ENCODE peak calls at places on chromosomes 3 and 15, in eight cellular contexts. One of them, this sample, is unnamed.
A peak's percentile ranks its signal among the peaks of the same experiment; 100 is the strongest.

GRCh38 chr3:170867143-170867542 is 2.9 kb downstream of the RPL22L1 start:
- DNase-seq in CD8-positive, alpha-beta memory T cell: no peak
- DNase-seq in AG04450: no peak
- DNase-seq in CD8-positive, alpha-beta T cell: no peak
- DNase-seq in fibroblast of lung: no peak
- DNase-seq in IMR-90: peak; percentile 39
- DNase-seq in uterus: no peak
- DNase-seq in sigmoid colon: no peak
- DNase-seq in this sample: peak; percentile 36

GRCh38 chr3:79187441-79187840 is 580.4 kb downstream of the ROBO1 start:
- DNase-seq in CD8-positive, alpha-beta memory T cell: no peak
- DNase-seq in AG04450: no peak
- DNase-seq in CD8-positive, alpha-beta T cell: no peak
- DNase-seq in fibroblast of lung: no peak
- DNase-seq in IMR-90: no peak
- DNase-seq in uterus: no peak
- DNase-seq in sigmoid colon: no peak
- DNase-seq in this sample: no peak

GRCh38 chr15:59434481-59434880 is 3.5 kb upstream of the FAM81A start:
- DNase-seq in CD8-positive, alpha-beta memory T cell: no peak
- DNase-seq in AG04450: no peak
- DNase-seq in CD8-positive, alpha-beta T cell: no peak
- DNase-seq in fibroblast of lung: no peak
- DNase-seq in IMR-90: no peak
- DNase-seq in uterus: no peak
- DNase-seq in sigmoid colon: no peak
- DNase-seq in this sample: peak; percentile 67

GRCh38 chr15:66595332-66595731 is 29.5 kb upstream of the LCTL start:
- DNase-seq in CD8-positive, alpha-beta memory T cell: no peak
- DNase-seq in AG04450: no peak
- DNase-seq in CD8-positive, alpha-beta T cell: no peak
- DNase-seq in fibroblast of lung: no peak
- DNase-seq in IMR-90: no peak
- DNase-seq in uterus: no peak
- DNase-seq in sigmoid colon: no peak
- DNase-seq in this sample: peak; percentile 53

GRCh38 chr3:172084871-172085556 is 45.6 kb downstream of the FNDC3B start:
- DNase-seq in CD8-positive, alpha-beta memory T cell: no peak
- DNase-seq in AG04450: no peak
- DNase-seq in CD8-positive, alpha-beta T cell: no peak
- DNase-seq in fibroblast of lung: no peak
- DNase-seq in IMR-90: peak; percentile 40
- DNase-seq in uterus: no peak
- DNase-seq in sigmoid colon: no peak
- DNase-seq in this sample: no peak

GRCh38 chr3:53624467-53624866 is 130.1 kb downstream of the CACNA1D start:
- DNase-seq in CD8-positive, alpha-beta memory T cell: no peak
- DNase-seq in AG04450: no peak
- DNase-seq in CD8-positive, alpha-beta T cell: no peak
- DNase-seq in fibroblast of lung: no peak
- DNase-seq in IMR-90: no peak
- DNase-seq in uterus: no peak
- DNase-seq in sigmoid colon: no peak
- DNase-seq in this sample: no peak

GRCh38 chr15:52515343-52515742 is 13.3 kb downstream of the MYO5A start:
- DNase-seq in CD8-positive, alpha-beta memory T cell: no peak
- DNase-seq in AG04450: no peak
- DNase-seq in CD8-positive, alpha-beta T cell: no peak
- DNase-seq in fibroblast of lung: no peak
- DNase-seq in IMR-90: no peak
- DNase-seq in uterus: no peak
- DNase-seq in sigmoid colon: no peak
- DNase-seq in this sample: peak; percentile 36

GRCh38 chr15:60605879-60606304 is 127.0 kb upstream of the ICE2 start:
- DNase-seq in CD8-positive, alpha-beta memory T cell: no peak
- DNase-seq in AG04450: peak; percentile 27
- DNase-seq in CD8-positive, alpha-beta T cell: no peak
- DNase-seq in fibroblast of lung: peak; percentile 76
- DNase-seq in IMR-90: peak; percentile 81
- DNase-seq in uterus: no peak
- DNase-seq in sigmoid colon: no peak
- DNase-seq in this sample: peak; percentile 89

GRCh38 chr3:15011174-15011573 is 53.9 kb downstream of the MRPS25 start:
- DNase-seq in CD8-positive, alpha-beta memory T cell: no peak
- DNase-seq in AG04450: no peak
- DNase-seq in CD8-positive, alpha-beta T cell: no peak
- DNase-seq in fibroblast of lung: no peak
- DNase-seq in IMR-90: no peak
- DNase-seq in uterus: no peak
- DNase-seq in sigmoid colon: no peak
- DNase-seq in this sample: no peak

GRCh38 chr15:92714071-92714456 is 58.5 kb upstream of the FAM174B start:
- DNase-seq in CD8-positive, alpha-beta memory T cell: no peak
- DNase-seq in AG04450: no peak
- DNase-seq in CD8-positive, alpha-beta T cell: no peak
- DNase-seq in fibroblast of lung: peak; percentile 46
- DNase-seq in IMR-90: peak; percentile 25
- DNase-seq in uterus: peak; percentile 43
- DNase-seq in sigmoid colon: no peak
- DNase-seq in this sample: peak; percentile 93

GRCh38 chr3:6074952-6075351 is 786.0 kb upstream of the GRM7 start:
- DNase-seq in CD8-positive, alpha-beta memory T cell: no peak
- DNase-seq in AG04450: no peak
- DNase-seq in CD8-positive, alpha-beta T cell: no peak
- DNase-seq in fibroblast of lung: no peak
- DNase-seq in IMR-90: no peak
- DNase-seq in uterus: no peak
- DNase-seq in sigmoid colon: no peak
- DNase-seq in this sample: no peak

GRCh38 chr3:149603126-149604074 is 54.4 kb downstream of the WWTR1 start:
- DNase-seq in CD8-positive, alpha-beta memory T cell: no peak
- DNase-seq in AG04450: no peak
- DNase-seq in CD8-positive, alpha-beta T cell: no peak
- DNase-seq in fibroblast of lung: peak; percentile 76
- DNase-seq in IMR-90: peak; percentile 82
- DNase-seq in uterus: no peak
- DNase-seq in sigmoid colon: no peak
- DNase-seq in this sample: no peak

GRCh38 chr15:63986751-63987341 is 59.4 kb downstream of the DAPK2 start:
- DNase-seq in CD8-positive, alpha-beta memory T cell: no peak
- DNase-seq in AG04450: no peak
- DNase-seq in CD8-positive, alpha-beta T cell: no peak
- DNase-seq in fibroblast of lung: no peak
- DNase-seq in IMR-90: no peak
- DNase-seq in uterus: no peak
- DNase-seq in sigmoid colon: no peak
- DNase-seq in this sample: no peak

GRCh38 chr3:196174652-196175051 is 36.5 kb downstream of the ZDHHC19 start:
- DNase-seq in CD8-positive, alpha-beta memory T cell: no peak
- DNase-seq in AG04450: no peak
- DNase-seq in CD8-positive, alpha-beta T cell: no peak
- DNase-seq in fibroblast of lung: no peak
- DNase-seq in IMR-90: no peak
- DNase-seq in uterus: no peak
- DNase-seq in sigmoid colon: no peak
- DNase-seq in this sample: peak; percentile 38

GRCh38 chr15:70530503-70530902 is 232.9 kb downstream of the UACA start:
- DNase-seq in CD8-positive, alpha-beta memory T cell: no peak
- DNase-seq in AG04450: no peak
- DNase-seq in CD8-positive, alpha-beta T cell: no peak
- DNase-seq in fibroblast of lung: no peak
- DNase-seq in IMR-90: no peak
- DNase-seq in uterus: no peak
- DNase-seq in sigmoid colon: no peak
- DNase-seq in this sample: no peak

GRCh38 chr3:19559724-19560442 is 374.1 kb downstream of the EFHB start:
- DNase-seq in CD8-positive, alpha-beta memory T cell: no peak
- DNase-seq in AG04450: no peak
- DNase-seq in CD8-positive, alpha-beta T cell: no peak
- DNase-seq in fibroblast of lung: no peak
- DNase-seq in IMR-90: no peak
- DNase-seq in uterus: no peak
- DNase-seq in sigmoid colon: no peak
- DNase-seq in this sample: no peak

GRCh38 chr3:149449799-149450198 is 24.7 kb upstream of the TM4SF4 start:
- DNase-seq in CD8-positive, alpha-beta memory T cell: no peak
- DNase-seq in AG04450: no peak
- DNase-seq in CD8-positive, alpha-beta T cell: no peak
- DNase-seq in fibroblast of lung: no peak
- DNase-seq in IMR-90: peak; percentile 30
- DNase-seq in uterus: no peak
- DNase-seq in sigmoid colon: no peak
- DNase-seq in this sample: peak; percentile 60

GRCh38 chr3:141663993-141664392 is 74.1 kb upstream of the RNF7 start:
- DNase-seq in CD8-positive, alpha-beta memory T cell: no peak
- DNase-seq in AG04450: no peak
- DNase-seq in CD8-positive, alpha-beta T cell: no peak
- DNase-seq in fibroblast of lung: peak; percentile 80
- DNase-seq in IMR-90: peak; percentile 48
- DNase-seq in uterus: no peak
- DNase-seq in sigmoid colon: no peak
- DNase-seq in this sample: no peak

GRCh38 chr3:14780927-14781507 is 37.7 kb upstream of the FGD5 start:
- DNase-seq in CD8-positive, alpha-beta memory T cell: no peak
- DNase-seq in AG04450: peak; percentile 3
- DNase-seq in CD8-positive, alpha-beta T cell: no peak
- DNase-seq in fibroblast of lung: peak; percentile 64
- DNase-seq in IMR-90: peak; percentile 30
- DNase-seq in uterus: no peak
- DNase-seq in sigmoid colon: peak; percentile 72
- DNase-seq in this sample: peak; percentile 58

GRCh38 chr15:94236638-94237037 is 5.3 kb downstream of the MCTP2 start:
- DNase-seq in CD8-positive, alpha-beta memory T cell: no peak
- DNase-seq in AG04450: no peak
- DNase-seq in CD8-positive, alpha-beta T cell: no peak
- DNase-seq in fibroblast of lung: no peak
- DNase-seq in IMR-90: no peak
- DNase-seq in uterus: no peak
- DNase-seq in sigmoid colon: no peak
- DNase-seq in this sample: no peak

GRCh38 chr3:49119036-49119435 is 1.6 kb downstream of the USP19 start:
- DNase-seq in CD8-positive, alpha-beta memory T cell: no peak
- DNase-seq in AG04450: no peak
- DNase-seq in CD8-positive, alpha-beta T cell: no peak
- DNase-seq in fibroblast of lung: peak; percentile 27
- DNase-seq in IMR-90: no peak
- DNase-seq in uterus: no peak
- DNase-seq in sigmoid colon: no peak
- DNase-seq in this sample: peak; percentile 89

GRCh38 chr3:64355473-64355872 is 130.2 kb upstream of the PRICKLE2 start:
- DNase-seq in CD8-positive, alpha-beta memory T cell: no peak
- DNase-seq in AG04450: no peak
- DNase-seq in CD8-positive, alpha-beta T cell: no peak
- DNase-seq in fibroblast of lung: peak; percentile 46
- DNase-seq in IMR-90: peak; percentile 67
- DNase-seq in uterus: no peak
- DNase-seq in sigmoid colon: no peak
- DNase-seq in this sample: no peak
- H3K27ac ChIP-seq in CD8-positive, alpha-beta memory T cell: no peak overlapping the region
- H3K27ac ChIP-seq in AG04450: peak overlapping the region; percentile 25
- H3K27ac ChIP-seq in CD8-positive, alpha-beta T cell: no peak overlapping the region
- H3K27ac ChIP-seq in fibroblast of lung: peak overlapping the region; percentile 59
- H3K27ac ChIP-seq in IMR-90: peak overlapping the region; percentile 53
- H3K27ac ChIP-seq in uterus: peak overlapping the region; percentile 65
- H3K27ac ChIP-seq in sigmoid colon: peak overlapping the region; percentile 89
- H3K27ac ChIP-seq in this sample: no peak overlapping the region

DNA sequence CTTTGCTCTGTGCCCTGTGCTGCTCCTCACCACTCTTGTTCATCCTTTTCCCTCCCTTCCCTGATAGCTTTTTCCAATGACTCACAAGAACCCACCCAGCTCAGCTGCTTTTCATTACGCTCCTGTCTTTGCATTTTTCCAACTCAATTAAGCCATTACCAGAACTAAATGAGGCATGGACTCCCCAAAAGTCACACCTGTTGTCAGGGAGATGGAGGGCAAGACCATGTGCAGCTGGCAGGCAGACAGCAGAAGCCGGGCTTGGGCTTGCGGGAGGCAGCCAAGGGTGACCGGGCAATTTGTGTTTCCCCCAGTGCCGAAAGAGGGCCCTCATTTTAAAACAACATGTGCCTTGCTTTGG is 64.3 kb downstream of the CASR start:
- DNase-seq in CD8-positive, alpha-beta memory T cell: no peak
- DNase-seq in AG04450: no peak
- DNase-seq in CD8-positive, alpha-beta T cell: no peak
- DNase-seq in fibroblast of lung: no peak
- DNase-seq in IMR-90: peak; percentile 13
- DNase-seq in uterus: no peak
- DNase-seq in sigmoid colon: no peak
- DNase-seq in this sample: no peak
- H3K4me3 ChIP-seq in CD8-positive, alpha-beta memory T cell: no peak overlapping the region
- H3K4me3 ChIP-seq in AG04450: no peak overlapping the region
- H3K4me3 ChIP-seq in CD8-positive, alpha-beta T cell: no peak overlapping the region
- H3K4me3 ChIP-seq in fibroblast of lung: no peak overlapping the region
- H3K4me3 ChIP-seq in IMR-90: no peak overlapping the region
- H3K4me3 ChIP-seq in uterus: no peak overlapping the region
- H3K4me3 ChIP-seq in sigmoid colon: no peak overlapping the region
- H3K4me3 ChIP-seq in this sample: no peak overlapping the region

GRCh38 chr3:98972155-98972554 is 70.7 kb upstream of the DCBLD2 start:
- DNase-seq in CD8-positive, alpha-beta memory T cell: no peak
- DNase-seq in AG04450: peak; percentile 86
- DNase-seq in CD8-positive, alpha-beta T cell: no peak
- DNase-seq in fibroblast of lung: peak; percentile 97
- DNase-seq in IMR-90: peak; percentile 98
- DNase-seq in uterus: no peak
- DNase-seq in sigmoid colon: no peak
- DNase-seq in this sample: peak; percentile 69

GRCh38 chr3:98971183-98971681 is 69.7 kb upstream of the DCBLD2 start:
- DNase-seq in CD8-positive, alpha-beta memory T cell: no peak
- DNase-seq in AG04450: no peak
- DNase-seq in CD8-positive, alpha-beta T cell: no peak
- DNase-seq in fibroblast of lung: peak; percentile 53
- DNase-seq in IMR-90: peak; percentile 95
- DNase-seq in uterus: no peak
- DNase-seq in sigmoid colon: no peak
- DNase-seq in this sample: peak; percentile 53

GRCh38 chr3:98977520-98977919 is 76.0 kb upstream of the DCBLD2 start:
- DNase-seq in CD8-positive, alpha-beta memory T cell: no peak
- DNase-seq in AG04450: peak; percentile 52
- DNase-seq in CD8-positive, alpha-beta T cell: no peak
- DNase-seq in fibroblast of lung: peak; percentile 85
- DNase-seq in IMR-90: peak; percentile 91
- DNase-seq in uterus: no peak
- DNase-seq in sigmoid colon: no peak
- DNase-seq in this sample: peak; percentile 61

GRCh38 chr3:98972720-98973119 is 71.2 kb upstream of the DCBLD2 start:
- DNase-seq in CD8-positive, alpha-beta memory T cell: no peak
- DNase-seq in AG04450: no peak
- DNase-seq in CD8-positive, alpha-beta T cell: no peak
- DNase-seq in fibroblast of lung: no peak
- DNase-seq in IMR-90: no peak
- DNase-seq in uterus: no peak
- DNase-seq in sigmoid colon: no peak
- DNase-seq in this sample: peak; percentile 26

GRCh38 chr3:98974442-98974841 is 72.9 kb upstream of the DCBLD2 start:
- DNase-seq in CD8-positive, alpha-beta memory T cell: no peak
- DNase-seq in AG04450: no peak
- DNase-seq in CD8-positive, alpha-beta T cell: no peak
- DNase-seq in fibroblast of lung: no peak
- DNase-seq in IMR-90: no peak
- DNase-seq in uterus: no peak
- DNase-seq in sigmoid colon: no peak
- DNase-seq in this sample: no peak
- H3K27ac ChIP-seq in CD8-positive, alpha-beta memory T cell: no peak overlapping the region
- H3K27ac ChIP-seq in AG04450: no peak overlapping the region
- H3K27ac ChIP-seq in CD8-positive, alpha-beta T cell: no peak overlapping the region
- H3K27ac ChIP-seq in fibroblast of lung: no peak overlapping the region
- H3K27ac ChIP-seq in IMR-90: no peak overlapping the region
- H3K27ac ChIP-seq in uterus: no peak overlapping the region
- H3K27ac ChIP-seq in sigmoid colon: no peak overlapping the region
- H3K27ac ChIP-seq in this sample: peak overlapping the region; percentile 40

GRCh38 chr15:89400121-89400996 is 65.7 kb upstream of the POLG start:
- DNase-seq in CD8-positive, alpha-beta memory T cell: no peak
- DNase-seq in AG04450: no peak
- DNase-seq in CD8-positive, alpha-beta T cell: no peak
- DNase-seq in fibroblast of lung: no peak
- DNase-seq in IMR-90: no peak
- DNase-seq in uterus: no peak
- DNase-seq in sigmoid colon: no peak
- DNase-seq in this sample: peak; percentile 58
- H3K4me3 ChIP-seq in CD8-positive, alpha-beta memory T cell: no peak overlapping the region
- H3K4me3 ChIP-seq in AG04450: no peak overlapping the region
- H3K4me3 ChIP-seq in CD8-positive, alpha-beta T cell: peak overlapping the region; percentile 64
- H3K4me3 ChIP-seq in fibroblast of lung: no peak overlapping the region
- H3K4me3 ChIP-seq in IMR-90: no peak overlapping the region
- H3K4me3 ChIP-seq in uterus: peak overlapping the region; percentile 27
- H3K4me3 ChIP-seq in sigmoid colon: peak overlapping the region; percentile 11
- H3K4me3 ChIP-seq in this sample: no peak overlapping the region